ENCODE peak calls at places on chromosomes 6 and 20, in ten cellular contexts. One of them, this sample, is unnamed.

GRCh38 chr20:21102691-21103311 is 3.4 kb downstream of the LINC00237 start:
- DNase-seq in adrenal gland: peak; percentile 23
- DNase-seq in CD8-positive, alpha-beta memory T cell: peak; percentile 41
- DNase-seq in CD8-positive, alpha-beta T cell: peak; percentile 39
- DNase-seq in small intestine: peak; percentile 63
- DNase-seq in SJCRH30: no peak
- DNase-seq in IMR-90: peak; percentile 1
- DNase-seq in heart left ventricle: peak; percentile 76
- DNase-seq in neural progenitor cell: peak; percentile 82
- DNase-seq in colonic mucosa: peak; percentile 46
- DNase-seq in this sample: peak; percentile 56

GRCh38 chr6:22921831-22922230 is 352.5 kb downstream of the HDGFL1 start:
- DNase-seq in SJCRH30: no peak
- DNase-seq in colonic mucosa: no peak
- DNase-seq in heart left ventricle: no peak
- DNase-seq in neural progenitor cell: peak; percentile 15
- DNase-seq in CD8-positive, alpha-beta memory T cell: no peak
- DNase-seq in small intestine: no peak
- DNase-seq in CD8-positive, alpha-beta T cell: no peak
- DNase-seq in IMR-90: no peak
- DNase-seq in adrenal gland: no peak
- DNase-seq in this sample: no peak

GRCh38 chr6:5457036-5457435 is 195.7 kb downstream of the FARS2 start:
- DNase-seq in IMR-90: peak; percentile 18
- DNase-seq in CD8-positive, alpha-beta T cell: no peak
- DNase-seq in small intestine: no peak
- DNase-seq in neural progenitor cell: no peak
- DNase-seq in CD8-positive, alpha-beta memory T cell: no peak
- DNase-seq in SJCRH30: no peak
- DNase-seq in heart left ventricle: no peak
- DNase-seq in colonic mucosa: no peak
- DNase-seq in adrenal gland: no peak
- DNase-seq in this sample: peak; percentile 21

GRCh38 chr6:119856136-119856535 is 506.6 kb upstream of the MAN1A1 start:
- DNase-seq in small intestine: peak; percentile 39
- DNase-seq in IMR-90: no peak
- DNase-seq in SJCRH30: no peak
- DNase-seq in colonic mucosa: no peak
- DNase-seq in heart left ventricle: no peak
- DNase-seq in adrenal gland: no peak
- DNase-seq in CD8-positive, alpha-beta memory T cell: no peak
- DNase-seq in neural progenitor cell: no peak
- DNase-seq in CD8-positive, alpha-beta T cell: no peak
- DNase-seq in this sample: no peak

GRCh38 chr20:23441850-23442313 is 2.4 kb downstream of the CSTL1 start:
- DNase-seq in small intestine: peak; percentile 55
- DNase-seq in heart left ventricle: no peak
- DNase-seq in colonic mucosa: peak; percentile 73
- DNase-seq in SJCRH30: peak; percentile 67
- DNase-seq in CD8-positive, alpha-beta memory T cell: peak; percentile 47
- DNase-seq in adrenal gland: peak; percentile 67
- DNase-seq in neural progenitor cell: peak; percentile 91
- DNase-seq in IMR-90: peak; percentile 72
- DNase-seq in CD8-positive, alpha-beta T cell: peak; percentile 66
- DNase-seq in this sample: peak; percentile 42

GRCh38 chr20:3115190-3116107 is 30.9 kb upstream of the AVP start:
- DNase-seq in neural progenitor cell: peak; percentile 82
- DNase-seq in SJCRH30: peak; percentile 53
- DNase-seq in adrenal gland: peak; percentile 65
- DNase-seq in heart left ventricle: no peak
- DNase-seq in colonic mucosa: no peak
- DNase-seq in CD8-positive, alpha-beta T cell: peak; percentile 18
- DNase-seq in CD8-positive, alpha-beta memory T cell: no peak
- DNase-seq in IMR-90: peak; percentile 59
- DNase-seq in small intestine: peak; percentile 45
- DNase-seq in this sample: peak; percentile 20

GRCh38 chr20:29408034-29408695 is 1849.3 kb upstream of the DEFB115 start:
- DNase-seq in CD8-positive, alpha-beta memory T cell: no peak
- DNase-seq in SJCRH30: no peak
- DNase-seq in adrenal gland: no peak
- DNase-seq in IMR-90: no peak
- DNase-seq in heart left ventricle: no peak
- DNase-seq in CD8-positive, alpha-beta T cell: no peak
- DNase-seq in small intestine: no peak
- DNase-seq in colonic mucosa: no peak
- DNase-seq in neural progenitor cell: no peak
- DNase-seq in this sample: no peak

GRCh38 chr6:68108243-68108835 is 526.7 kb upstream of the ADGRB3 start:
- DNase-seq in neural progenitor cell: no peak
- DNase-seq in adrenal gland: no peak
- DNase-seq in SJCRH30: no peak
- DNase-seq in heart left ventricle: no peak
- DNase-seq in small intestine: no peak
- DNase-seq in colonic mucosa: no peak
- DNase-seq in CD8-positive, alpha-beta memory T cell: no peak
- DNase-seq in IMR-90: peak; percentile 3
- DNase-seq in CD8-positive, alpha-beta T cell: no peak
- DNase-seq in this sample: no peak

DNA sequence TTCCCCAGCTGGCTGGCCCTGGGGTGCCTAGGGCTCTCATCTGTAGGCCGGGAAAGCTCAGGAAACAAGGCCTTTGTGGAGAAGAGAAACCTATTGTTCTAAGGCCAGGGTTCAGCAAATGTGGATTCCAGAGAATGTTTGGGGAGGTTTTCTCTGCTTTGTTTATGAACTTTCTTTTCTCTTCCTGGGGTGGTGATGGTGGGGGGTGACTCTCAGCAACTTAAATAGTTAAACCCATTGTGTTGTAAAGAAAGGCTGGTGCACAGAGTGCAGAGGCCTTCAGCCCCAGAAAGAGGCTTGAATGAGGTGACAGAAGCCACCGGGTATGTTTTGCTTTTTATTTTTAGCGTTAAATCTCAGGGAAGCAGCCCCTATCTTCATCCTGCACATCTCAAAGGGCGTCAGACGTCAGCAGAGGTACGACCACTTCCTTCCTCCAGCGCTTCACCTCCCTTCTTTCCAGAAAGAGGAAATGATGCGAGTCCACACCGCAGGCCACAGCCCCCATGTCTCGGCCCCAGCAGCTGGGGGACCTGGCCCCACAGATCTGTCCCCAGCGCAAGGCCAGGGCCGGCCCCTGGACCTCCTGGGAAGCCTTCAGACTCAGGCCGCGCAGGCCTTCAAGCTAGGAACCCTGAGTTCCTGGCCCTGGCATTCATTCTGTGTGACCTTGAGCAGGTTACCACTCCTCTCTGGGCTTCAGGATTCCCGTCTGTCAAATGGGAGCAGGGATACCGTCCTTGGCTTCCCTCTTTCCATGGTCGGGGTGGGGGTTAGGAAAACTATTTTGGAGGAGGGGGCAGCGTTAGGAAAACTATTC is 605 bp upstream of the PPP1R16B start:
- DNase-seq in colonic mucosa: peak; percentile 27
- DNase-seq in CD8-positive, alpha-beta T cell: peak; percentile 81
- DNase-seq in heart left ventricle: peak; percentile 70
- DNase-seq in adrenal gland: no peak
- DNase-seq in neural progenitor cell: peak; percentile 91
- DNase-seq in IMR-90: no peak
- DNase-seq in small intestine: peak; percentile 68
- DNase-seq in CD8-positive, alpha-beta memory T cell: peak; percentile 80
- DNase-seq in SJCRH30: no peak
- DNase-seq in this sample: peak; percentile 37
- H3K4me3 ChIP-seq in colonic mucosa: peak overlapping the region; percentile 50
- H3K4me3 ChIP-seq in CD8-positive, alpha-beta T cell: peak overlapping the region; percentile 72
- H3K4me3 ChIP-seq in heart left ventricle: peak overlapping the region; percentile 78
- H3K4me3 ChIP-seq in adrenal gland: peak overlapping the region; percentile 58
- H3K4me3 ChIP-seq in neural progenitor cell: peak overlapping the region; percentile 83
- H3K4me3 ChIP-seq in IMR-90: no peak overlapping the region
- H3K4me3 ChIP-seq in small intestine: peak overlapping the region; percentile 10
- H3K4me3 ChIP-seq in CD8-positive, alpha-beta memory T cell: peak overlapping the region; percentile 82
- H3K4me3 ChIP-seq in SJCRH30: peak overlapping the region; percentile 64
- H3K4me3 ChIP-seq in this sample: no peak overlapping the region

GRCh38 chr6:43698584-43699349 is 11.2 kb upstream of the MRPS18A start:
- DNase-seq in small intestine: peak; percentile 43
- DNase-seq in CD8-positive, alpha-beta T cell: no peak
- DNase-seq in colonic mucosa: peak; percentile 57
- DNase-seq in adrenal gland: peak; percentile 63
- DNase-seq in CD8-positive, alpha-beta memory T cell: no peak
- DNase-seq in neural progenitor cell: peak; percentile 30
- DNase-seq in heart left ventricle: no peak
- DNase-seq in IMR-90: peak; percentile 64
- DNase-seq in SJCRH30: peak; percentile 54
- DNase-seq in this sample: peak; percentile 72

GRCh38 chr6:43699564-43700186 is 12.1 kb upstream of the MRPS18A start:
- DNase-seq in SJCRH30: peak; percentile 20
- DNase-seq in heart left ventricle: no peak
- DNase-seq in IMR-90: peak; percentile 68
- DNase-seq in neural progenitor cell: no peak
- DNase-seq in small intestine: peak; percentile 81
- DNase-seq in colonic mucosa: peak; percentile 78
- DNase-seq in CD8-positive, alpha-beta memory T cell: no peak
- DNase-seq in CD8-positive, alpha-beta T cell: no peak
- DNase-seq in adrenal gland: no peak
- DNase-seq in this sample: peak; percentile 26

GRCh38 chr6:43703512-43704429 is 16.2 kb upstream of the MRPS18A start:
- DNase-seq in neural progenitor cell: no peak
- DNase-seq in small intestine: peak; percentile 90
- DNase-seq in heart left ventricle: no peak
- DNase-seq in IMR-90: no peak
- DNase-seq in colonic mucosa: no peak
- DNase-seq in CD8-positive, alpha-beta memory T cell: no peak
- DNase-seq in SJCRH30: no peak
- DNase-seq in CD8-positive, alpha-beta T cell: no peak
- DNase-seq in adrenal gland: no peak
- DNase-seq in this sample: peak; percentile 20

GRCh38 chr6:43702522-43703440 is 15.2 kb upstream of the MRPS18A start:
- DNase-seq in small intestine: peak; percentile 93
- DNase-seq in CD8-positive, alpha-beta memory T cell: no peak
- DNase-seq in colonic mucosa: peak; percentile 94
- DNase-seq in IMR-90: peak; percentile 83
- DNase-seq in heart left ventricle: peak; percentile 93
- DNase-seq in CD8-positive, alpha-beta T cell: no peak
- DNase-seq in adrenal gland: peak; percentile 95
- DNase-seq in neural progenitor cell: peak; percentile 97
- DNase-seq in SJCRH30: peak; percentile 99
- DNase-seq in this sample: peak; percentile 86

GRCh38 chr6:43702147-43702521 is 14.5 kb upstream of the MRPS18A start:
- DNase-seq in heart left ventricle: no peak
- DNase-seq in neural progenitor cell: no peak
- DNase-seq in CD8-positive, alpha-beta memory T cell: no peak
- DNase-seq in adrenal gland: no peak
- DNase-seq in CD8-positive, alpha-beta T cell: no peak
- DNase-seq in small intestine: no peak
- DNase-seq in IMR-90: no peak
- DNase-seq in SJCRH30: no peak
- DNase-seq in colonic mucosa: no peak
- DNase-seq in this sample: no peak
- H3K4me1 ChIP-seq in heart left ventricle: peaks cover 27% of the 10 kb centered on the region
- H3K4me1 ChIP-seq in neural progenitor cell: peaks cover 58% of the 10 kb centered on the region
- H3K4me1 ChIP-seq in CD8-positive, alpha-beta memory T cell: no peaks in the 10 kb centered on the region
- H3K4me1 ChIP-seq in adrenal gland: peaks cover 18% of the 10 kb centered on the region
- H3K4me1 ChIP-seq in CD8-positive, alpha-beta T cell: no peaks in the 10 kb centered on the region
- H3K4me1 ChIP-seq in small intestine: no peaks in the 10 kb centered on the region
- H3K4me1 ChIP-seq in IMR-90: peaks cover 31% of the 10 kb centered on the region
- H3K4me1 ChIP-seq in SJCRH30: peaks cover 66% of the 10 kb centered on the region
- H3K4me1 ChIP-seq in colonic mucosa: peaks cover 16% of the 10 kb centered on the region
- H3K4me1 ChIP-seq in this sample: peaks cover 65% of the 10 kb centered on the region

DNA sequence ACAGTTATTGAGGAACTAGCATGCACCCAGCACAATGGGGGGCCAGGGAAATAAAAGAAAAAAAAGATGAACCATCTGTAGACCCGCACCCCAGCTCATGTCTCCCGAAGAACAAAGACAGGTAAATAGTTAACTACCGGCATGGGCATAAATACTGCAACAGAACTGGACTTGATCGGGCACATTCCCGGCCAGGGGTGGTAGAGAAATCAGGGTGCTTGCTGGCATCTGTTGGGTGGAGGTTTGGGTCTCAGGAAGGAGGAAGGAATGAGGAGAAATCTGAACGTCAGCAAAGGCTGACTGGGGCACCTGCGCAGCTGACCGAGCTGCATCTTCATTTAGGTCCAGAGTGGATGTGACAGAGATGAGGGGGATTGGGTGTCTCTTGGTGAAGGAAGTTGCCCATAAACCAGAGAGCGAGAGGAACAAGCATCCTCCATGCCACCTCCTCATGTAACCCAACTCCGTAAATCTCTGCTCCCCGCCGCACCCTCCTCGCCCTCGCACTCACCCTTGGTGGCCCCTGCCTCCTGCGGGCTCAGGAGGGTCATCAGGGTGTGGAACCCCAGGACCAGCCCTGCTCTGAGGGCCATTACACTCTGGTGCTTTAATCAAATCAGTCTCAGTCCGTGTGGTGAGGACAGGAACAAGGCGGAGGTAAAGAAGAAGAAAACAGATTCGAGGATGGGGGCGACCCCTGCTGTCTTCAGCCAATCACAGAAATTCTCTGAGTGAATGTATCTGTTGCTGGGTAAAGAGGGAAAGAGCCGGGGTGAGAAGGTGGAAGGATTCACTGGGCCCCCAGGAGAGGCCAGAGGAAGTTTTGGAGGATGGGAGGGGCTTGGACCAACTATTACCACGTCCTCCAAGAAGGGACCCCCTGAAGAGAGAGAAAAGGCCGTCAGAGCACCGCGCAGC is at the start of gene HLA-DOA:
- DNase-seq in adrenal gland: no peak
- DNase-seq in CD8-positive, alpha-beta memory T cell: peak; percentile 35
- DNase-seq in IMR-90: peak; percentile 5
- DNase-seq in SJCRH30: peak; percentile 18
- DNase-seq in colonic mucosa: no peak
- DNase-seq in small intestine: no peak
- DNase-seq in CD8-positive, alpha-beta T cell: peak; percentile 65
- DNase-seq in neural progenitor cell: peak; percentile 90
- DNase-seq in heart left ventricle: no peak
- DNase-seq in this sample: peak; percentile 35
- H3K4me3 ChIP-seq in adrenal gland: peak within 1 kb of the TSS; percentile 50
- H3K4me3 ChIP-seq in CD8-positive, alpha-beta memory T cell: peak within 1 kb of the TSS; percentile 60
- H3K4me3 ChIP-seq in IMR-90: no peak within 1 kb of the TSS
- H3K4me3 ChIP-seq in SJCRH30: no peak within 1 kb of the TSS
- H3K4me3 ChIP-seq in colonic mucosa: peak within 1 kb of the TSS; percentile 15
- H3K4me3 ChIP-seq in small intestine: peak within 1 kb of the TSS; percentile 26
- H3K4me3 ChIP-seq in CD8-positive, alpha-beta T cell: peak within 1 kb of the TSS; percentile 85
- H3K4me3 ChIP-seq in neural progenitor cell: peak within 1 kb of the TSS; percentile 60
- H3K4me3 ChIP-seq in heart left ventricle: peak within 1 kb of the TSS; percentile 47
- H3K4me3 ChIP-seq in this sample: no peak within 1 kb of the TSS

DNA sequence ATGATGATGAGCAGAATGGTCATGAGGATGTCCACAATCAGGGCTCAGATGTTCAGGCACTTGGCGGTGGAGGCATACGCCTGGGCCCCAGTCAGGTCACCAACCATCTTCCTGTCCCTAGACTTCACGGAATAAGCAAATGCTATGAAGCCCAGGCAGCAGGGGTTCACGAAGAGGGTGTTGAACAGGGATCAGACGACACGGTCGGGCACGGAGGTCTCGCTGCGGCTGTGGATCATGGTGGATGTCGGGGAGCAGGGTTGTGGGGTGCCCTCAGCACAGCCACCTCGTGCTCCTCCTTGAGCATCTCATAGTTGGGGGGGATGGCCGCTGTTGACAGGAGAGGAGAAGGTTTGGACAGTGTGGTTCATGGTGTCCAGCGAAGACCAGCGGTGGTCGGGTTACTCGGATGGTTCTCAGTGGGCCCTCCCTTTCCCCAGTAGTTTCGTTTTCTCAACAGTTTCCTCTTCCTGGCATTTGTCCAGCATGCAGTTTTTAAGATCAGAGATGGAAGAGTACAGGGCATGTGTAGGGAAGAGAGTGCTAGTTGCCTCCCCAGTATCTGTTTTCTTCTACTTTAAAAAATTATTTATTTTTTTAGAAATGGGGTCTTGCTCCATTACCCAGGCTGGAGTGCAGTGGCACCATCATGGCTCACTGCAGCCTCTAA is 20.3 kb upstream of the SPDEF start:
- DNase-seq in colonic mucosa: no peak
- DNase-seq in neural progenitor cell: no peak
- DNase-seq in CD8-positive, alpha-beta T cell: no peak
- DNase-seq in SJCRH30: no peak
- DNase-seq in adrenal gland: no peak
- DNase-seq in heart left ventricle: no peak
- DNase-seq in small intestine: no peak
- DNase-seq in IMR-90: no peak
- DNase-seq in CD8-positive, alpha-beta memory T cell: no peak
- DNase-seq in this sample: no peak
- H3K4me1 ChIP-seq in colonic mucosa: peaks cover 4% of the 10 kb centered on the region
- H3K4me1 ChIP-seq in neural progenitor cell: no peaks in the 10 kb centered on the region
- H3K4me1 ChIP-seq in CD8-positive, alpha-beta T cell: no peaks in the 10 kb centered on the region
- H3K4me1 ChIP-seq in SJCRH30: no peaks in the 10 kb centered on the region
- H3K4me1 ChIP-seq in adrenal gland: no peaks in the 10 kb centered on the region
- H3K4me1 ChIP-seq in heart left ventricle: no peaks in the 10 kb centered on the region
- H3K4me1 ChIP-seq in small intestine: no peaks in the 10 kb centered on the region
- H3K4me1 ChIP-seq in IMR-90: no peaks in the 10 kb centered on the region
- H3K4me1 ChIP-seq in CD8-positive, alpha-beta memory T cell: no peaks in the 10 kb centered on the region
- H3K4me1 ChIP-seq in this sample: no peaks in the 10 kb centered on the region